ENCODE peak calls at places on chromosome 20, in eight cellular contexts. One of them, this sample, is unnamed.

GRCh38 chr20:1500496-1500895 is 9.3 kb upstream of the SIRPB2 start:
- DNase-seq in HT-29: no peak
- DNase-seq in transverse colon: no peak
- DNase-seq in CD8-positive, alpha-beta memory T cell: no peak
- DNase-seq in ureter: no peak
- DNase-seq in NCI-H345: no peak
- DNase-seq in natural killer cell treated with Interleukin-12 subunit alpha and Interleukin-12 subunit beta and Interleukin-15 and Interleukin-18, amount 100 ng/mL, for 72 hours: no peak
- DNase-seq in GM04504: no peak
- DNase-seq in this sample: no peak

GRCh38 chr20:55667024-55667423 is 338.3 kb downstream of the CBLN4 start:
- DNase-seq in CD8-positive, alpha-beta memory T cell: no peak
- DNase-seq in ureter: no peak
- DNase-seq in transverse colon: no peak
- DNase-seq in natural killer cell treated with Interleukin-12 subunit alpha and Interleukin-12 subunit beta and Interleukin-15 and Interleukin-18, amount 100 ng/mL, for 72 hours: no peak
- DNase-seq in HT-29: no peak
- DNase-seq in NCI-H345: no peak
- DNase-seq in GM04504: no peak
- DNase-seq in this sample: no peak

GRCh38 chr20:57104711-57105110 is 161.7 kb downstream of the BMP7 start:
- DNase-seq in natural killer cell treated with Interleukin-12 subunit alpha and Interleukin-12 subunit beta and Interleukin-15 and Interleukin-18, amount 100 ng/mL, for 72 hours: no peak
- DNase-seq in transverse colon: no peak
- DNase-seq in CD8-positive, alpha-beta memory T cell: no peak
- DNase-seq in HT-29: no peak
- DNase-seq in GM04504: no peak
- DNase-seq in NCI-H345: no peak
- DNase-seq in ureter: no peak
- DNase-seq in this sample: no peak

GRCh38 chr20:49297605-49298530 is 20.0 kb upstream of the ZNFX1 start:
- DNase-seq in transverse colon: peak
- DNase-seq in ureter: no peak
- DNase-seq in natural killer cell treated with Interleukin-12 subunit alpha and Interleukin-12 subunit beta and Interleukin-15 and Interleukin-18, amount 100 ng/mL, for 72 hours: no peak
- DNase-seq in CD8-positive, alpha-beta memory T cell: peak
- DNase-seq in GM04504: no peak
- DNase-seq in NCI-H345: no peak
- DNase-seq in HT-29: no peak
- DNase-seq in this sample: no peak

GRCh38 chr20:35561671-35562070 is 19.8 kb downstream of the ERGIC3 start:
- DNase-seq in natural killer cell treated with Interleukin-12 subunit alpha and Interleukin-12 subunit beta and Interleukin-15 and Interleukin-18, amount 100 ng/mL, for 72 hours: peak
- DNase-seq in HT-29: peak
- DNase-seq in GM04504: no peak
- DNase-seq in NCI-H345: no peak
- DNase-seq in ureter: no peak
- DNase-seq in transverse colon: no peak
- DNase-seq in CD8-positive, alpha-beta memory T cell: no peak
- DNase-seq in this sample: no peak

GRCh38 chr20:13995841-13996240 is 525 bp downstream of the MACROD2 start:
- DNase-seq in transverse colon: peak
- DNase-seq in HT-29: peak
- DNase-seq in NCI-H345: peak
- DNase-seq in natural killer cell treated with Interleukin-12 subunit alpha and Interleukin-12 subunit beta and Interleukin-15 and Interleukin-18, amount 100 ng/mL, for 72 hours: no peak
- DNase-seq in ureter: peak
- DNase-seq in CD8-positive, alpha-beta memory T cell: no peak
- DNase-seq in GM04504: no peak
- DNase-seq in this sample: peak

GRCh38 chr20:52992632-52993031 is 20.5 kb downstream of the TSHZ2 start:
- DNase-seq in natural killer cell treated with Interleukin-12 subunit alpha and Interleukin-12 subunit beta and Interleukin-15 and Interleukin-18, amount 100 ng/mL, for 72 hours: no peak
- DNase-seq in CD8-positive, alpha-beta memory T cell: no peak
- DNase-seq in NCI-H345: no peak
- DNase-seq in GM04504: no peak
- DNase-seq in transverse colon: no peak
- DNase-seq in HT-29: no peak
- DNase-seq in ureter: no peak
- DNase-seq in this sample: no peak

GRCh38 chr20:36891211-36891610 is 15.3 kb downstream of the TLDC2 start:
- DNase-seq in GM04504: no peak
- DNase-seq in transverse colon: no peak
- DNase-seq in ureter: no peak
- DNase-seq in CD8-positive, alpha-beta memory T cell: no peak
- DNase-seq in HT-29: no peak
- DNase-seq in natural killer cell treated with Interleukin-12 subunit alpha and Interleukin-12 subunit beta and Interleukin-15 and Interleukin-18, amount 100 ng/mL, for 72 hours: no peak
- DNase-seq in NCI-H345: no peak
- DNase-seq in this sample: no peak

GRCh38 chr20:8853805-8854338 is 215.0 kb upstream of the PLCB4 start:
- DNase-seq in HT-29: peak
- DNase-seq in ureter: peak
- DNase-seq in NCI-H345: peak
- DNase-seq in CD8-positive, alpha-beta memory T cell: peak
- DNase-seq in GM04504: peak
- DNase-seq in natural killer cell treated with Interleukin-12 subunit alpha and Interleukin-12 subunit beta and Interleukin-15 and Interleukin-18, amount 100 ng/mL, for 72 hours: no peak
- DNase-seq in transverse colon: no peak
- DNase-seq in this sample: peak

GRCh38 chr20:3727333-3728035 is 5.0 kb upstream of the HSPA12B start:
- DNase-seq in ureter: no peak
- DNase-seq in natural killer cell treated with Interleukin-12 subunit alpha and Interleukin-12 subunit beta and Interleukin-15 and Interleukin-18, amount 100 ng/mL, for 72 hours: no peak
- DNase-seq in CD8-positive, alpha-beta memory T cell: no peak
- DNase-seq in GM04504: peak
- DNase-seq in NCI-H345: no peak
- DNase-seq in HT-29: no peak
- DNase-seq in transverse colon: no peak
- DNase-seq in this sample: no peak

GRCh38 chr20:33668087-33668790 is 1.5 kb downstream of the ACTL10 start:
- DNase-seq in natural killer cell treated with Interleukin-12 subunit alpha and Interleukin-12 subunit beta and Interleukin-15 and Interleukin-18, amount 100 ng/mL, for 72 hours: peak
- DNase-seq in CD8-positive, alpha-beta memory T cell: no peak
- DNase-seq in ureter: no peak
- DNase-seq in NCI-H345: no peak
- DNase-seq in HT-29: no peak
- DNase-seq in transverse colon: no peak
- DNase-seq in GM04504: no peak
- DNase-seq in this sample: peak

GRCh38 chr20:63236116-63236837 is 572 bp downstream of the BIRC7 start:
- DNase-seq in ureter: no peak
- DNase-seq in natural killer cell treated with Interleukin-12 subunit alpha and Interleukin-12 subunit beta and Interleukin-15 and Interleukin-18, amount 100 ng/mL, for 72 hours: no peak
- DNase-seq in HT-29: no peak
- DNase-seq in transverse colon: no peak
- DNase-seq in NCI-H345: no peak
- DNase-seq in GM04504: no peak
- DNase-seq in CD8-positive, alpha-beta memory T cell: no peak
- DNase-seq in this sample: no peak

GRCh38 chr20:10686356-10687169 is 12.8 kb upstream of the JAG1 start:
- DNase-seq in transverse colon: no peak
- DNase-seq in HT-29: no peak
- DNase-seq in ureter: no peak
- DNase-seq in GM04504: no peak
- DNase-seq in CD8-positive, alpha-beta memory T cell: no peak
- DNase-seq in NCI-H345: no peak
- DNase-seq in natural killer cell treated with Interleukin-12 subunit alpha and Interleukin-12 subunit beta and Interleukin-15 and Interleukin-18, amount 100 ng/mL, for 72 hours: no peak
- DNase-seq in this sample: no peak

GRCh38 chr20:25051386-25052155 is 6.4 kb downstream of the ACSS1 start:
- DNase-seq in GM04504: no peak
- DNase-seq in CD8-positive, alpha-beta memory T cell: no peak
- DNase-seq in HT-29: no peak
- DNase-seq in transverse colon: peak
- DNase-seq in natural killer cell treated with Interleukin-12 subunit alpha and Interleukin-12 subunit beta and Interleukin-15 and Interleukin-18, amount 100 ng/mL, for 72 hours: no peak
- DNase-seq in ureter: peak
- DNase-seq in NCI-H345: no peak
- DNase-seq in this sample: no peak

GRCh38 chr20:37630161-37630560 is 63.7 kb upstream of the CTNNBL1 start:
- DNase-seq in transverse colon: no peak
- DNase-seq in ureter: no peak
- DNase-seq in natural killer cell treated with Interleukin-12 subunit alpha and Interleukin-12 subunit beta and Interleukin-15 and Interleukin-18, amount 100 ng/mL, for 72 hours: no peak
- DNase-seq in NCI-H345: peak
- DNase-seq in GM04504: no peak
- DNase-seq in CD8-positive, alpha-beta memory T cell: no peak
- DNase-seq in HT-29: peak
- DNase-seq in this sample: peak